ENCODE peak calls at places on chromosomes 12 and 14, in ten cellular contexts. Q is stimulated activated CD8-positive, alpha-beta memory T cell treated with anti-CD3 and anti-CD28 coated beads, Interleukin-15, amount 100 ng/mL, for 24 hours; B is thoracic aorta; H is cardiac muscle cell; I is CD14-positive monocyte; Y is RWPE1; D is SK-MEL-5; M is anterior cingulate cortex; W is naive thymus-derived CD8-positive, alpha-beta T cell; C is aorta. N is an unnamed sample.

GRCh38 chr12:81143057-81143456 is 65.2 kb downstream of the ACSS3 start:
- DNase-seq in W (no peak), C (no peak), Q (no peak), Y (no peak), H (no peak), M (no peak), B (no peak), D (no peak), I (no peak), N (no peak)

GRCh38 chr14:85124896-85125295 is 405.0 kb upstream of the FLRT2 start:
- DNase-seq in B (no peak), Q (no peak), W (no peak), C (no peak), I (no peak), H (no peak), M (no peak), D (no peak), Y (no peak), N (no peak)

GRCh38 chr14:23344481-23344880 is 8.2 kb downstream of the SLC22A17 start:
- DNase-seq in W (no peak), B (no peak), Q (no peak), I (no peak), H (no peak), D (no peak), Y (no peak), M (no peak), C (no peak), N (no peak)

GRCh38 chr12:100512692-100513091 is 39.0 kb downstream of the NR1H4 start:
- DNase-seq in M (no peak), I (no peak), W (no peak), B (no peak), Q (no peak), D (no peak), C (no peak), H (no peak), Y (no peak), N (no peak)

GRCh38 chr14:104723651-104724406 is at the start of gene ADSS1:
- DNase-seq in D (peak; percentile 54), Y (peak; percentile 67), H (peak; percentile 84), W (peak; percentile 76), M (peak; percentile 62), I (no peak), Q (peak; percentile 36), B (no peak), C (peak; percentile 86), N (no peak)

GRCh38 chr14:102517412-102518062 is 8.0 kb upstream of the ANKRD9 start:
- DNase-seq in I (no peak), W (no peak), B (no peak), Y (no peak), H (no peak), M (no peak), C (no peak), Q (no peak), D (no peak), N (no peak)

GRCh38 chr14:53953828-53954550 is 2.6 kb downstream of the BMP4 start:
- DNase-seq in B (no peak), W (no peak), D (peak; percentile 17), H (peak; percentile 65), Q (no peak), M (no peak), Y (no peak), C (peak; percentile 71), I (no peak), N (no peak)

GRCh38 chr12:46133751-46134150 is 135.1 kb downstream of the SLC38A1 start:
- DNase-seq in B (no peak), D (no peak), W (no peak), C (no peak), Q (no peak), Y (no peak), I (no peak), H (no peak), M (no peak), N (peak; percentile 30)

GRCh38 chr12:56079729-56080555 is at the start of gene ERBB3:
- DNase-seq in D (peak; percentile 71), B (peak; percentile 59), Q (peak; percentile 38), W (peak; percentile 70), C (peak; percentile 86), M (peak; percentile 76), I (peak; percentile 79), H (peak; percentile 82), Y (peak; percentile 97), N (no peak)